ENCODE peak calls at places on chromosomes 5 and 9, in seven cellular contexts. H is prostate gland, I is right lobe of liver, U is NT2/D1, X is astrocyte, J is Peyer's patch, Z is tibial artery. W is an unnamed sample.

GRCh38 chr9:9998491-9999287 is 614.1 kb downstream of the PTPRD start:
- DNase-seq in H (no peak), I (no peak), U (no peak), X (no peak), J (no peak), Z (no peak), W (peak; percentile 35)

GRCh38 chr5:133524597-133524996 is 87.7 kb downstream of the FSTL4 start:
- DNase-seq in H (no peak), I (no peak), U (no peak), X (no peak), J (no peak), Z (no peak), W (no peak)

GRCh38 chr9:4084440-4084818 is 215.4 kb downstream of the GLIS3 start:
- DNase-seq in H (no peak), I (no peak), U (no peak), X (no peak), J (no peak), Z (no peak), W (no peak)

GRCh38 chr9:109986423-109987055 is 206.5 kb downstream of the PALM2AKAP2 start:
- DNase-seq in H (no peak), I (no peak), U (no peak), X (peak; percentile 99), J (no peak), Z (no peak), W (no peak)

GRCh38 chr9:504921-505821 is 290.5 kb downstream of the DOCK8 start:
- DNase-seq in H (peak; percentile 14), I (peak; percentile 45), U (no peak), X (no peak), J (peak; percentile 72), Z (peak; percentile 30), W (no peak)

GRCh38 chr5:67858470-67859096 is 357.0 kb upstream of the PIK3R1 start:
- DNase-seq in H (no peak), I (no peak), U (no peak), X (no peak), J (no peak), Z (no peak), W (no peak)

GRCh38 chr5:130198927-130199326 is 294.7 kb downstream of the CHSY3 start:
- DNase-seq in H (no peak), I (no peak), U (no peak), X (peak; percentile 18), J (no peak), Z (no peak), W (peak; percentile 23)

GRCh38 chr5:122078116-122078865 is at the start of gene LOX:
- DNase-seq in H (peak; percentile 58), I (peak; percentile 62), U (no peak), X (peak; percentile 98), J (peak; percentile 57), Z (peak; percentile 91), W (peak; percentile 85)

GRCh38 chr9:121574771-121575519 is 75.3 kb upstream of the GGTA1 start:
- DNase-seq in H (no peak), I (no peak), U (no peak), X (no peak), J (no peak), Z (no peak), W (no peak)

GRCh38 chr5:104247260-104247659 is 684.7 kb upstream of the NUDT12 start:
- DNase-seq in H (no peak), I (no peak), U (no peak), X (no peak), J (no peak), Z (no peak), W (no peak)

GRCh38 chr9:110178281-110178680 is 29.7 kb downstream of the C9orf152 start:
- DNase-seq in H (no peak), I (no peak), U (no peak), X (no peak), J (no peak), Z (no peak), W (no peak)

GRCh38 chr5:32708949-32709348 is 2.2 kb upstream of the NPR3 start:
- DNase-seq in H (no peak), I (no peak), U (no peak), X (no peak), J (no peak), Z (no peak), W (no peak)

GRCh38 chr5:139340051-139340450 is 1.6 kb upstream of the PAIP2 start:
- DNase-seq in H (no peak), I (no peak), U (no peak), X (no peak), J (no peak), Z (no peak), W (no peak)

GRCh38 chr5:181052526-181052927 is 12.5 kb downstream of the BTNL9 start:
- DNase-seq in H (no peak), I (no peak), U (no peak), X (no peak), J (no peak), Z (no peak), W (no peak)

GRCh38 chr9:91162311-91162710 is 199.4 kb downstream of the AUH start:
- DNase-seq in H (no peak), I (no peak), U (no peak), X (peak; percentile 26), J (no peak), Z (no peak), W (no peak)

GRCh38 chr5:174793684-174794328 is 69.4 kb downstream of the MSX2 start:
- DNase-seq in H (peak; percentile 35), I (peak; percentile 54), U (peak; percentile 50), X (peak; percentile 22), J (peak; percentile 69), Z (peak; percentile 51), W (peak; percentile 78)

GRCh38 chr9:133115604-133116345 is 5.3 kb downstream of the RALGDS start:
- DNase-seq in H (no peak), I (no peak), U (no peak), X (peak; percentile 75), J (peak; percentile 42), Z (no peak), W (no peak)

GRCh38 chr5:138635268-138635667 is 60.1 kb upstream of the HSPA9 start:
- DNase-seq in H (peak; percentile 49), I (no peak), U (no peak), X (peak; percentile 14), J (no peak), Z (no peak), W (no peak)

GRCh38 chr5:159096555-159097460 is 2.9 kb downstream of the EBF1 start:
- DNase-seq in H (no peak), I (no peak), U (no peak), X (no peak), J (no peak), Z (no peak), W (no peak)

GRCh38 chr9:100911273-100911672 is 117.3 kb upstream of the PLPPR1 start:
- DNase-seq in H (no peak), I (no peak), U (no peak), X (no peak), J (no peak), Z (no peak), W (no peak)

DNA sequence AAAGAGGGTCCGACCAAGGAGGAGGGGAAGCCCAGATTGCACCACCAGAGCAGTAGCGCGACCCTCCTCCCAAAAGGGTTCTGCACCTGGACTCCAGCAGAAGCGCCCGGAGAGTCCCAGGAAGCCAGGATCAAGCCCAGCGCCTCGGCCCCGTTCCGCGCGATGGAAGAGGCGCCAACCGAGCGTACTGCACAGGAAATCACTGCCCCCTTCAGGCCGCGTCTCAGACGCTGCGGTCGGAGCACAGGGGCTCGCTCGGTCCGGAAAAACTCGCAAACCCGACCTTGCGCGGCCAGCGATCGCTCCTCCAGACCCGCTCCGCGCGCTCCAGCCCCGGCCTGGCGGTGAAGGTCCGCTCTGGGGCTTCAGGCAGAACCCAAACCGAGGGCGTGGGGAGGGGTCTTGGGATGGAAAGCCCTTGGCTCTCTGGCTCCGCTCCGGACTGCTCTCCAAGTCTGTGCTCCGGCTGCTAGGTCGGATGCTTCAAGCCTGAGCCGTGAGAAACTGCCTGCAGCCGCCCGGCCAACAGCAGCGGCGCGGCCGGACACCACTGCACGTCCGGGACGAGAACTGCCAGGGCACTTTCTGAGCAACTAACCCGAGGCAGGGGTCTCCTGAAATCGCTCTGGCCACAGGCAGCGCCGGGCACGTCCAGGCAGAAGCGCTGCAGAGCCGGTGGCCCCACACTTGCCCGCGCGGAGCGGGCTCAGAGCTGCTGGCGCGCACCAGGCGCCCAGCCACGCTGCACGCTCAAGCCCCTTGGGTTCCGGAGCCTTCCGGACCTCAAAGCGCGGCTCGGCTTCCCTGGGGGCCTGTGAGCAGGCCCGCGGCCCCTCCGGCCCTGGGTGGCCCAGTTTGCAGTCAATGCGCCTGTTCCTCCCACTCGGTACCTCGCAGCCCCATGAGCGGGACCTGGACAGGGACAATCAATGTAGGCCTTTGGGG is 1.3 kb downstream of the GABBR2 start:
- DNase-seq in H (peak; percentile 15), I (no peak), U (peak; percentile 81), X (peak; percentile 74), J (no peak), Z (no peak), W (peak; percentile 4)
- H3K4me3 ChIP-seq in H (no peak overlapping the region), I (no peak overlapping the region), U (peak overlapping the region; percentile 19), X (peak overlapping the region; percentile 51), J (no peak overlapping the region), Z (no peak overlapping the region), W (no peak overlapping the region)

DNA sequence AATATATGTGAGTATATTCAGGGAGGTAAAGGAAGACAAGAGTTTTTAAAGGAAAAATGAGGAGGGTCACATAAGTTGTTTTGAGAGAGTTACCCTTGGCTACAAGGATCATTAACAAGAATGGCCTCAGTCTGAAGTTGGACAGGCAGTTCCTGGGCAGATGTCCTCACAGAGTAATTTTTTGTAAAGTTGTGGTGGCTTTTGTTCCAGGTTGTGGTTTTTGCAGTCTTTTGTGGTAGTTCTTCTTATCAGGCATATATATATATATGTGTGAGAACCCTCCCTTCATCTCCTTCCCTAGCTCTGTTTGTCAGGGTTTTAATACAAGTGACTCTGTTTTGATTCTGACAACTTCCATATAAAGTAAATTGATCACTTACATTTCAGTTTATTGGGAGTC is 60.0 kb downstream of the CSNK1G3 start:
- DNase-seq in H (no peak), I (no peak), U (no peak), X (peak; percentile 8), J (no peak), Z (no peak), W (no peak)
- H3K9me3 ChIP-seq in H (no peaks in the 10 kb centered on the region), I (no peaks in the 10 kb centered on the region), U (no peaks in the 10 kb centered on the region), X (no peaks in the 10 kb centered on the region), J (no peaks in the 10 kb centered on the region), Z (no peaks in the 10 kb centered on the region), W (no peaks in the 10 kb centered on the region)

GRCh38 chr9:117403403-117403811 is 11.4 kb downstream of the ASTN2 start:
- DNase-seq in H (no peak), I (no peak), U (no peak), X (no peak), J (no peak), Z (no peak), W (no peak)

GRCh38 chr9:117407436-117408022 is 7.3 kb downstream of the ASTN2 start:
- DNase-seq in H (no peak), I (no peak), U (no peak), X (no peak), J (no peak), Z (no peak), W (no peak)

GRCh38 chr9:117405950-117406705 is 8.7 kb downstream of the ASTN2 start:
- DNase-seq in H (peak; percentile 10), I (no peak), U (no peak), X (no peak), J (no peak), Z (no peak), W (no peak)

GRCh38 chr9:117400131-117400530 is 14.7 kb downstream of the ASTN2 start:
- DNase-seq in H (peak; percentile 74), I (no peak), U (no peak), X (no peak), J (no peak), Z (no peak), W (peak; percentile 62)

GRCh38 chr9:117403848-117404247 is 11.0 kb downstream of the ASTN2 start:
- DNase-seq in H (no peak), I (no peak), U (no peak), X (no peak), J (no peak), Z (no peak), W (no peak)
- H3K4me3 ChIP-seq in H (no peak overlapping the region), I (no peak overlapping the region), U (no peak overlapping the region), X (no peak overlapping the region), J (no peak overlapping the region), Z (no peak overlapping the region), W (no peak overlapping the region)

GRCh38 chr9:40907657-40908624 is 220.5 kb downstream of the FOXD4L6 start:
- DNase-seq in H (no peak), I (no peak), U (no peak), X (no peak), J (no peak), Z (no peak), W (no peak)
- H3K9me3 ChIP-seq in H (no peaks in the 10 kb centered on the region), I (peaks cover 68% of the 10 kb centered on the region), U (peaks cover 37% of the 10 kb centered on the region), X (peaks cover 49% of the 10 kb centered on the region), J (peaks cover 95% of the 10 kb centered on the region), Z (peaks cover 99% of the 10 kb centered on the region), W (no peaks in the 10 kb centered on the region)